ENCODE peak calls at places on chromosome 9, in five cellular contexts. One of them, this sample, is unnamed.

GRCh38 chr9:116549061-116549664 is 137.9 kb upstream of the TRIM32 start:
- DNase-seq in GM23248: peak
- DNase-seq in naive thymus-derived CD8-positive, alpha-beta T cell: no peak
- DNase-seq in stimulated activated CD4-positive, alpha-beta T cell treated with anti-CD3 and anti-CD28 coated beads, Interleukin-1b, Interleukin-23, amount 100 ng/mL, for 24 hours: no peak
- DNase-seq in HTR-8/SVneo: peak
- DNase-seq in this sample: no peak

GRCh38 chr9:124035001-124035650 is 23.6 kb downstream of the LHX2 start:
- DNase-seq in GM23248: no peak
- DNase-seq in naive thymus-derived CD8-positive, alpha-beta T cell: no peak
- DNase-seq in stimulated activated CD4-positive, alpha-beta T cell treated with anti-CD3 and anti-CD28 coated beads, Interleukin-1b, Interleukin-23, amount 100 ng/mL, for 24 hours: no peak
- DNase-seq in HTR-8/SVneo: no peak
- DNase-seq in this sample: no peak

GRCh38 chr9:17776735-17777134 is 197.9 kb downstream of the SH3GL2 start:
- DNase-seq in GM23248: no peak
- DNase-seq in naive thymus-derived CD8-positive, alpha-beta T cell: no peak
- DNase-seq in stimulated activated CD4-positive, alpha-beta T cell treated with anti-CD3 and anti-CD28 coated beads, Interleukin-1b, Interleukin-23, amount 100 ng/mL, for 24 hours: no peak
- DNase-seq in HTR-8/SVneo: no peak
- DNase-seq in this sample: no peak

GRCh38 chr9:31799953-31800609 is 584.4 kb upstream of the ACO1 start:
- DNase-seq in GM23248: peak
- DNase-seq in naive thymus-derived CD8-positive, alpha-beta T cell: no peak
- DNase-seq in stimulated activated CD4-positive, alpha-beta T cell treated with anti-CD3 and anti-CD28 coated beads, Interleukin-1b, Interleukin-23, amount 100 ng/mL, for 24 hours: no peak
- DNase-seq in HTR-8/SVneo: peak
- DNase-seq in this sample: no peak

GRCh38 chr9:133880851-133881634 is 111.1 kb downstream of the VAV2 start:
- DNase-seq in GM23248: no peak
- DNase-seq in naive thymus-derived CD8-positive, alpha-beta T cell: no peak
- DNase-seq in stimulated activated CD4-positive, alpha-beta T cell treated with anti-CD3 and anti-CD28 coated beads, Interleukin-1b, Interleukin-23, amount 100 ng/mL, for 24 hours: no peak
- DNase-seq in HTR-8/SVneo: no peak
- DNase-seq in this sample: no peak

GRCh38 chr9:134895849-134896833 is 15.5 kb downstream of the FCN2 start:
- DNase-seq in GM23248: peak
- DNase-seq in naive thymus-derived CD8-positive, alpha-beta T cell: no peak
- DNase-seq in stimulated activated CD4-positive, alpha-beta T cell treated with anti-CD3 and anti-CD28 coated beads, Interleukin-1b, Interleukin-23, amount 100 ng/mL, for 24 hours: no peak
- DNase-seq in HTR-8/SVneo: peak
- DNase-seq in this sample: no peak

GRCh38 chr9:131845286-131846011 is 105.6 kb upstream of the RAPGEF1 start:
- DNase-seq in GM23248: no peak
- DNase-seq in naive thymus-derived CD8-positive, alpha-beta T cell: no peak
- DNase-seq in stimulated activated CD4-positive, alpha-beta T cell treated with anti-CD3 and anti-CD28 coated beads, Interleukin-1b, Interleukin-23, amount 100 ng/mL, for 24 hours: no peak
- DNase-seq in HTR-8/SVneo: no peak
- DNase-seq in this sample: no peak

GRCh38 chr9:75087279-75087823 is 604 bp downstream of the NMRK1 start:
- DNase-seq in GM23248: peak
- DNase-seq in naive thymus-derived CD8-positive, alpha-beta T cell: peak
- DNase-seq in stimulated activated CD4-positive, alpha-beta T cell treated with anti-CD3 and anti-CD28 coated beads, Interleukin-1b, Interleukin-23, amount 100 ng/mL, for 24 hours: no peak
- DNase-seq in HTR-8/SVneo: peak
- DNase-seq in this sample: peak

GRCh38 chr9:113343732-113344231 is 3.7 kb upstream of the WDR31 start:
- DNase-seq in GM23248: peak
- DNase-seq in naive thymus-derived CD8-positive, alpha-beta T cell: no peak
- DNase-seq in stimulated activated CD4-positive, alpha-beta T cell treated with anti-CD3 and anti-CD28 coated beads, Interleukin-1b, Interleukin-23, amount 100 ng/mL, for 24 hours: no peak
- DNase-seq in HTR-8/SVneo: no peak
- DNase-seq in this sample: no peak

GRCh38 chr9:93207326-93207814 is 23.4 kb downstream of the WNK2 start:
- DNase-seq in GM23248: peak
- DNase-seq in naive thymus-derived CD8-positive, alpha-beta T cell: peak
- DNase-seq in stimulated activated CD4-positive, alpha-beta T cell treated with anti-CD3 and anti-CD28 coated beads, Interleukin-1b, Interleukin-23, amount 100 ng/mL, for 24 hours: no peak
- DNase-seq in HTR-8/SVneo: no peak
- DNase-seq in this sample: no peak

GRCh38 chr9:135474915-135475314 is 4.7 kb upstream of the PPP1R26 start:
- DNase-seq in GM23248: peak
- DNase-seq in naive thymus-derived CD8-positive, alpha-beta T cell: no peak
- DNase-seq in stimulated activated CD4-positive, alpha-beta T cell treated with anti-CD3 and anti-CD28 coated beads, Interleukin-1b, Interleukin-23, amount 100 ng/mL, for 24 hours: no peak
- DNase-seq in HTR-8/SVneo: no peak
- DNase-seq in this sample: no peak

GRCh38 chr9:137000177-137000930 is 4.0 kb upstream of the CLIC3 start:
- DNase-seq in GM23248: peak
- DNase-seq in naive thymus-derived CD8-positive, alpha-beta T cell: no peak
- DNase-seq in stimulated activated CD4-positive, alpha-beta T cell treated with anti-CD3 and anti-CD28 coated beads, Interleukin-1b, Interleukin-23, amount 100 ng/mL, for 24 hours: no peak
- DNase-seq in HTR-8/SVneo: no peak
- DNase-seq in this sample: no peak

GRCh38 chr9:27924502-27924901 is 351.2 kb upstream of the C9orf72 start:
- DNase-seq in GM23248: no peak
- DNase-seq in naive thymus-derived CD8-positive, alpha-beta T cell: no peak
- DNase-seq in stimulated activated CD4-positive, alpha-beta T cell treated with anti-CD3 and anti-CD28 coated beads, Interleukin-1b, Interleukin-23, amount 100 ng/mL, for 24 hours: no peak
- DNase-seq in HTR-8/SVneo: no peak
- DNase-seq in this sample: no peak

GRCh38 chr9:19642256-19642655 is 146.6 kb downstream of the SLC24A2 start:
- DNase-seq in GM23248: peak
- DNase-seq in naive thymus-derived CD8-positive, alpha-beta T cell: no peak
- DNase-seq in stimulated activated CD4-positive, alpha-beta T cell treated with anti-CD3 and anti-CD28 coated beads, Interleukin-1b, Interleukin-23, amount 100 ng/mL, for 24 hours: no peak
- DNase-seq in HTR-8/SVneo: no peak
- DNase-seq in this sample: no peak

GRCh38 chr9:100465765-100466164 is 7.2 kb upstream of the TMEFF1 start:
- DNase-seq in GM23248: no peak
- DNase-seq in naive thymus-derived CD8-positive, alpha-beta T cell: no peak
- DNase-seq in stimulated activated CD4-positive, alpha-beta T cell treated with anti-CD3 and anti-CD28 coated beads, Interleukin-1b, Interleukin-23, amount 100 ng/mL, for 24 hours: no peak
- DNase-seq in HTR-8/SVneo: no peak
- DNase-seq in this sample: no peak

GRCh38 chr9:110919609-110920008 is 118.7 kb downstream of the LPAR1 start:
- DNase-seq in GM23248: peak
- DNase-seq in naive thymus-derived CD8-positive, alpha-beta T cell: no peak
- DNase-seq in stimulated activated CD4-positive, alpha-beta T cell treated with anti-CD3 and anti-CD28 coated beads, Interleukin-1b, Interleukin-23, amount 100 ng/mL, for 24 hours: no peak
- DNase-seq in HTR-8/SVneo: no peak
- DNase-seq in this sample: no peak

GRCh38 chr9:89677696-89678393 is 73.0 kb downstream of the GADD45G start:
- DNase-seq in GM23248: no peak
- DNase-seq in naive thymus-derived CD8-positive, alpha-beta T cell: no peak
- DNase-seq in stimulated activated CD4-positive, alpha-beta T cell treated with anti-CD3 and anti-CD28 coated beads, Interleukin-1b, Interleukin-23, amount 100 ng/mL, for 24 hours: no peak
- DNase-seq in HTR-8/SVneo: no peak
- DNase-seq in this sample: no peak